ENCODE peak calls at places on chromosomes 11 and 22, in nine cellular contexts. M, L, E, N, I, F, H, X and S are unnamed samples.
A peak's percentile ranks its signal among the peaks of the same experiment; 100 is the strongest.

GRCh38 chr22:23181763-23182288 is 1.5 kb downstream of the BCR start:
- DNase-seq in E (no peak), L (no peak), H (no peak), I (no peak), M (no peak), F (no peak), X (no peak), N (peak; percentile 72), S (peak; percentile 4)

GRCh38 chr11:12113294-12113693 is 2.9 kb downstream of the MICAL2 start:
- DNase-seq in E (no peak), H (no peak), F (no peak), M (no peak), X (no peak), I (no peak), N (peak; percentile 73), L (no peak), S (no peak)

GRCh38 chr11:20355221-20356219 is 8.0 kb upstream of the HTATIP2 start:
- DNase-seq in E (peak; percentile 44), N (peak; percentile 41), H (no peak), F (peak; percentile 46), I (no peak), X (no peak), M (no peak), L (no peak), S (no peak)

GRCh38 chr11:1867381-1867780 is 14.5 kb downstream of the LSP1 start:
- DNase-seq in X (no peak), L (no peak), H (no peak), E (no peak), N (no peak), I (peak; percentile 9), F (no peak), M (no peak), S (no peak)

GRCh38 chr22:25403752-25404471 is 160.6 kb upstream of the GRK3 start:
- DNase-seq in I (no peak), N (peak; percentile 95), H (no peak), F (no peak), E (peak; percentile 36), M (no peak), L (no peak), X (no peak), S (no peak)

GRCh38 chr11:131928992-131929391 is 558.6 kb downstream of the NTM start:
- DNase-seq in X (no peak), M (no peak), E (no peak), N (no peak), I (no peak), L (no peak), F (no peak), H (no peak), S (no peak)

GRCh38 chr11:6833329-6833728 is 12.2 kb upstream of the OR10A5 start:
- DNase-seq in I (no peak), H (no peak), X (no peak), F (no peak), M (no peak), L (no peak), N (no peak), E (no peak), S (no peak)

GRCh38 chr11:86978756-86979608 is 23.8 kb upstream of the FZD4 start:
- DNase-seq in L (no peak), M (no peak), N (peak; percentile 62), H (no peak), X (no peak), E (peak; percentile 41), F (no peak), I (no peak), S (no peak)

GRCh38 chr11:120182357-120182756 is 28.5 kb upstream of the OAF start:
- DNase-seq in F (no peak), X (no peak), L (no peak), N (no peak), H (no peak), E (no peak), I (no peak), M (no peak), S (no peak)

GRCh38 chr11:75337195-75337654 is 14.2 kb downstream of the ARRB1 start:
- DNase-seq in I (peak; percentile 60), M (no peak), L (no peak), F (no peak), H (no peak), E (no peak), X (no peak), N (peak; percentile 92), S (no peak)

GRCh38 chr11:75338516-75339218 is 12.8 kb downstream of the ARRB1 start:
- DNase-seq in H (no peak), X (no peak), F (no peak), N (peak; percentile 81), M (no peak), E (no peak), I (no peak), L (no peak), S (no peak)

GRCh38 chr11:75341583-75341982 is 9.9 kb downstream of the ARRB1 start:
- DNase-seq in I (peak; percentile 38), L (no peak), N (peak; percentile 29), H (no peak), F (no peak), X (no peak), E (no peak), M (no peak), S (no peak)

GRCh38 chr11:75342231-75342918 is 9.1 kb downstream of the ARRB1 start:
- DNase-seq in X (no peak), E (no peak), F (no peak), H (no peak), I (no peak), L (no peak), N (peak; percentile 84), M (no peak), S (no peak)

GRCh38 chr11:75339685-75340409 is 11.6 kb downstream of the ARRB1 start:
- DNase-seq in X (no peak), M (no peak), L (no peak), H (no peak), N (peak; percentile 85), E (no peak), F (no peak), I (peak; percentile 47), S (no peak)
- H3K4me3 ChIP-seq in X (no peak overlapping the region), M (no peak overlapping the region), L (peak overlapping the region; percentile 23), H (no peak overlapping the region), N (no peak overlapping the region), E (no peak overlapping the region), F (no peak overlapping the region), I (no peak overlapping the region), S (no peak overlapping the region)

DNA sequence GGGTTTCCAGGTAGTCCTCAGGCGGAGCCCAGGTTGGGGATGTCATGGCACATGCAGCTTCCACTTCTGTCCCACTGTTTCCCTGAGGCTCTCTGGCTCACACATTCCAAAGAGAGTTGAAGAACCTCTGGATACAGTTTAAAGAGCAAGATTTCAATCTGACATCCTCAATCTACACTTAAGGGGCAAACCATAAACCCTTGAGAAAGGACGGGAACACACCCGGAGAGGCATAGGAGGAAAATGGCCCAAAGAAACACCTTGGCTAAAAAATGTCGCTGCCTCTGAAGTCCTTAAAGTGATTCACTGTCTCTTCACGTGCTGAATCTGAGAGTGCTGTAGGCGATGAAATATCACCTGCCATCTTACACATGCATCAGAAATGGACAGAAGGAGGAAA is 70.9 kb upstream of the ARFGAP3 start:
- DNase-seq in I (no peak), H (no peak), X (no peak), F (no peak), E (no peak), L (no peak), M (no peak), N (no peak), S (no peak)
- H3K27ac ChIP-seq in I (no peak overlapping the region), H (peak overlapping the region; percentile 91), X (no peak overlapping the region), F (peak overlapping the region; percentile 87), E (no peak overlapping the region), L (no peak overlapping the region), M (peak overlapping the region; percentile 97), N (no peak overlapping the region), S (no peak overlapping the region)

GRCh38 chr11:66017354-66017753 is 5.5 kb downstream of the CST6 start:
- DNase-seq in X (no peak), L (no peak), M (no peak), N (peak; percentile 66), F (no peak), H (no peak), I (no peak), E (no peak), S (no peak)

GRCh38 chr11:66016793-66017177 is 5.0 kb downstream of the CST6 start:
- DNase-seq in L (no peak), E (no peak), H (no peak), F (no peak), M (no peak), N (peak; percentile 38), I (no peak), X (no peak), S (no peak)

GRCh38 chr11:66022401-66023185 is 3.7 kb downstream of the CATSPER1 start:
- DNase-seq in H (peak; percentile 69), X (peak; percentile 70), L (peak; percentile 47), E (peak; percentile 82), M (no peak), N (peak; percentile 98), F (peak; percentile 73), I (peak; percentile 73), S (peak; percentile 67)

GRCh38 chr11:66020212-66020611 is 6.1 kb downstream of the CATSPER1 start:
- DNase-seq in E (no peak), M (no peak), X (no peak), L (no peak), F (no peak), N (peak; percentile 52), H (no peak), I (no peak), S (no peak)

DNA sequence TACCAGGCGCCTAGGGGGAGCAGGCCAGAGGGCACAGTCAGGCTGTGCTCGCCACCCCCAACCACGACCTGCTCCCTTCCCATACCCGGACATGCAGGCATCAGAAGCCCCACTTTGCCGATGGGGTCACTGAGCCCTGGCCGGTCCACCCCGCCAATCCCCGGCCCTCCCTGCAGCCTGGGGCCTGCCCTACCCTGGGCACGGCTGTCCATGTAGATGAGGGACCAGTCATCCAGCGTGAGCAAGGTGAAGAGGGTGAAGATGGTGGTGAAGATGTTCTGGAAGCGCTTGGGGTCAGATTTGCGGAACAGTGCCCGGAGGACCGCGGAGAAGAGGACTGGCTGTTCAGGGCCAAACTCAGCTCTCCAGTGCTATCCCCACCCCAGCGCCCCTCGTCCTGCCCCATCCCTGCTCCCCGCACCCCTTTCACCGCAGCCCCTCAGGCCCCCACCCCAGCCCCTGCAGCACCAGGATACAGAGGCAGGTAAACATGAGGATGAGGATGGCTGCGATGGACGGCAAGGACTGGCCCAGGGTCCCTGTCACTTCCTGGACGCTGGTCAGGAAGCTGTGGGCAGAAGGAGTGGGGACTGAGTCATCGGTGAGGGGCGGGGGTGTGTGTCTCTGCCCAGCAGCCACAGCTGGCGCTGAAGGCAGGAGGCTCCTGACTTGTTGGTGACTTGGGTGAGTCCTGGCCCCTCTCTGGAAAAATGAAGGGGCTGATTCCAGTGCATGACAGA is 5.5 kb downstream of the CATSPER1 start:
- DNase-seq in X (no peak), I (no peak), L (no peak), H (no peak), M (no peak), N (peak; percentile 97), E (no peak), F (no peak), S (no peak)
- H3K4me3 ChIP-seq in X (no peak overlapping the region), I (no peak overlapping the region), L (no peak overlapping the region), H (no peak overlapping the region), M (no peak overlapping the region), N (peak overlapping the region; percentile 5), E (no peak overlapping the region), F (no peak overlapping the region), S (no peak overlapping the region)

DNA sequence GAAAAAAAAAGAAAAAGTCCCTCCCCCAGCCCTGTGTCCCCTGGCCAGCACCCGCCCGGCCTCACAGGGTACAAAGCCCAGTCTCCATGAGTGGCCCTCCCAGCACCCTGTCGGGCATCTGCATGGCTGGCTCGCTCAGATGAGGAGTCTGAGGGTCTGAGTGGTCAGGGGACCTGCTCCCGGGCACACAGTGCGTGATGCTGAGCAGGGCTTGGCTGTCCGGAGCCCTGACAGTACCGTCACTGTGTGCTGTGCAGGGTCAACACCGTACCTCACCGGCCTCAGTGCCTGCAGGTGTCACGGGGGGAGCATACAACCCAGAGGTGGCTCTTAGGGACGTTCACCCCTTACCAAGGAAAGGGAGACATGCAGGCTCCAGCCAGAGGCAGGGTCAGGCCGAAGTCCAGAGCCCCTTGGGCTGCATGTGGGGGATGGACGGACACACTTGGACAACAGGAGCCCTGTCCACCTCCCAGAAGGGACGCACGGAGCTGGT is 3.6 kb upstream of the PLXNB2 start:
- DNase-seq in L (no peak), N (peak; percentile 58), H (peak; percentile 15), X (no peak), M (no peak), E (no peak), F (no peak), I (no peak), S (no peak)
- H3K27ac ChIP-seq in L (no peak overlapping the region), N (no peak overlapping the region), H (no peak overlapping the region), X (no peak overlapping the region), M (no peak overlapping the region), E (no peak overlapping the region), F (no peak overlapping the region), I (no peak overlapping the region), S (no peak overlapping the region)